ENCODE peak calls at places on chromosome 12, in nine cellular contexts. N, H, S, C, K, F, W, E and V are unnamed samples.
A peak's percentile ranks its signal among the peaks of the same experiment; 100 is the strongest.

GRCh38 chr12:72491399-72491798 is 219.2 kb downstream of the TRHDE start:
- DNase-seq in C (no peak), K (peak; percentile 66), S (no peak), E (no peak), H (no peak), F (no peak), W (no peak), N (no peak), V (no peak)

GRCh38 chr12:100061814-100062213 is 77.1 kb upstream of the ANKS1B start:
- DNase-seq in E (no peak), C (no peak), S (no peak), N (no peak), W (no peak), F (no peak), H (no peak), K (peak; percentile 24), V (no peak)

GRCh38 chr12:34625116-34625515 is 602.8 kb downstream of the ALG10 start:
- DNase-seq in C (no peak), H (no peak), W (no peak), E (no peak), K (no peak), S (no peak), N (no peak), F (no peak), V (no peak)

GRCh38 chr12:85310025-85310424 is 30.0 kb downstream of the ALX1 start:
- DNase-seq in E (no peak), N (no peak), C (no peak), F (no peak), K (no peak), H (no peak), W (no peak), S (no peak), V (no peak)

GRCh38 chr12:24960222-24960855 is 11.4 kb upstream of the BCAT1 start:
- DNase-seq in F (no peak), W (no peak), E (peak; percentile 56), N (peak; percentile 15), C (peak; percentile 29), K (peak; percentile 72), H (peak; percentile 59), S (no peak), V (peak; percentile 20)

GRCh38 chr12:6767301-6767591 is 1.1 kb downstream of the PTMS start:
- DNase-seq in F (no peak), N (no peak), S (no peak), K (no peak), H (no peak), W (no peak), E (no peak), C (no peak), V (no peak)

GRCh38 chr12:58728397-58728796 is 191.9 kb downstream of the LRIG3 start:
- DNase-seq in W (no peak), N (no peak), E (no peak), K (peak; percentile 41), F (no peak), H (no peak), S (no peak), C (no peak), V (no peak)

GRCh38 chr12:131007031-131007793 is 53.5 kb downstream of the ADGRD1 start:
- DNase-seq in W (peak; percentile 41), S (no peak), E (no peak), F (no peak), H (peak; percentile 28), K (no peak), N (no peak), C (no peak), V (peak; percentile 33)

GRCh38 chr12:30692470-30692869 is 3.2 kb downstream of the IPO8 start:
- DNase-seq in C (no peak), S (no peak), W (no peak), F (no peak), N (no peak), H (no peak), E (no peak), K (peak; percentile 18), V (no peak)

GRCh38 chr12:117911347-117911746 is 57.4 kb downstream of the KSR2 start:
- DNase-seq in N (no peak), S (no peak), C (no peak), K (no peak), H (no peak), E (no peak), W (no peak), F (no peak), V (no peak)

GRCh38 chr12:57965766-57966165 is 24.4 kb downstream of the ATP23 start:
- DNase-seq in H (no peak), E (no peak), K (no peak), N (no peak), F (no peak), W (no peak), S (no peak), C (no peak), V (no peak)

GRCh38 chr12:6735448-6736191 is 11.8 kb downstream of the COPS7A start:
- DNase-seq in W (peak; percentile 77), K (peak; percentile 58), E (no peak), S (no peak), C (peak; percentile 52), F (peak; percentile 83), N (peak; percentile 68), H (peak; percentile 82), V (peak; percentile 69)

GRCh38 chr12:107086314-107086713 is 7.0 kb downstream of the CRY1 start:
- DNase-seq in S (no peak), C (no peak), H (no peak), K (no peak), F (no peak), W (no peak), N (no peak), E (no peak), V (no peak)

GRCh38 chr12:25155031-25155576 is 39.9 kb downstream of the DNAI7 start:
- DNase-seq in S (no peak), E (peak; percentile 57), F (no peak), W (no peak), H (no peak), C (peak; percentile 8), N (peak; percentile 36), K (peak; percentile 87), V (no peak)

DNA sequence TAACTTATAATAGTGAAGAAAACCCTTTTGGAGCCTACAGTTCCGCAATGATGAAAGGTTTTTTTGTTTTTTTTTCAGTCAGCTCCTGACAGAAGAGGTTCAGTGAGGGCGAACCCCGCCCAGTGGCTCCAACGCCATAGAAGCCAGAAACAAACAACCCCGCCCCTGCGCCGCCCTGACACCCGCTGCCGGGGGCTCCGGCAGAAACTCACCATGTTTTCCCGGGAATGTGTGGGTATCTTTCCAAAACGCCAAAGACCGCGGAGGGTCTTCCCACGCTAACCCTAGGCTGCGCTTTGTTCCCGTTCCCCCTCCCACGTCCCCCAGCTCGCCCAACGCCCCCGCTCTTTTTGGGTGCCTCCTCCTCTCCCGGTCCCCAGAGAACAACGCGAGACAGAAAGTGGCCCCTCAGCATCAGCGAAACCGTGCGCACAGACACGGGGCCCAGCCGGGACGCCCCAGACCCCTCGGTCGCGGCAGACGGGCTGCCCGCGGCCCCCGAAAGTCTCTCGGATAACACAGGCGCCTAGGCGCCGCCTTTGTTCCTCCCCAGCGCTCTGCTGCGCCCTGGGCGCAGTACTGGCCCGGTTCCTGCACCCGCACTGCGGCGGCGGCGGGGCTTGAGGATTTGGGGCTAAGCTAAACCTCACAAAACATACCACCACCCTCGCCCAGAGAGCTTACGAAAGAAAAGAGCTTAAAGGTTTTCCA is 520 bp downstream of the TUBA1A start:
- DNase-seq in E (no peak), H (peak; percentile 86), K (peak; percentile 42), W (peak; percentile 67), F (peak; percentile 87), C (peak; percentile 62), N (peak; percentile 64), S (no peak), V (peak; percentile 83)
- TF ChIP-seq POLR2A in E (no peak), H (no peak), K (no peak), W (no peak), F (peak; percentile 42), C (no peak), N (no peak), S (no peak), V (no peak)

DNA sequence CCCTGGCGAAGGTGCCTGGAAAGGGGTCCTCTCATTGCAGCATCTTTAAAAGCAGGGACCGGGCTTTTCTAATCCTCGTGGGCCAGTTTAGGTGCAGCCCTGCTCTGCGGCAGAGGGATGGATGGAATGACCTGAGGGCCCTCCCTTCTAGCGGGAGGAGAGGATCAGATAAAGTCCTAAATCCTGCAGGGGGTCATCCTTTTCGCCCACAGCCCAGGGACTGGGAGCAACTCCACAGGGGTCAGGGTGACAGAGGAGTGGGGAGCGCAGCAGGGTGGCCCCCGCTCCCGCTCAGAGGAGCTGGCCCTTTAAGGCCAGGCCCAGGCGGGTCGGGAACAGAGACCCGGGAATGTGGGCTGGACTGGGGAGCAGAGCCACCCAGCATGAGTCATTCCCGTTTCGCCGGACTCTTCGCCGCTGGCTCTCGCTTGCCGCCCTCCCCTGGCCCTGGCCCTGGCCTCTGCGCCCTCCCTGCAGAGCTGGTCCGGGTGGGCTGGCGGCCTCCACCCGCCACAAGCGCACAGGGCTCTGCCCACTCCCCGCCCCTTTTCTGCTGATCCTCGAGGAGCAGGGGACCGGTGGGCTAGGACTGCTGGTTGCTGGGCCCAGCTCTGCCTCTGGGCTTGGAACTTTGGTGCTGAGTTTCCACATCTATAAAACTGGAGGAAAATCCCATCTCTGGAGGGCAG is 92.9 kb downstream of the NINJ2 start:
- DNase-seq in K (peak; percentile 82), H (peak; percentile 75), W (peak; percentile 77), F (peak; percentile 53), S (no peak), C (peak; percentile 68), E (no peak), N (peak; percentile 98), V (peak; percentile 85)
- TF ChIP-seq POLR2A in K (no peak), H (no peak), W (no peak), F (no peak), S (no peak), C (no peak), E (no peak), N (peak; percentile 53), V (peak; percentile 79)

GRCh38 chr12:95003921-95004272 is 400 bp upstream of the NDUFA12 start:
- DNase-seq in C (no peak), H (no peak), E (no peak), F (no peak), S (no peak), N (no peak), W (no peak), K (no peak), V (no peak)

GRCh38 chr12:95006206-95006605 is 2.7 kb upstream of the NDUFA12 start:
- DNase-seq in N (no peak), C (no peak), H (no peak), F (no peak), E (no peak), S (no peak), K (no peak), W (no peak), V (no peak)

GRCh38 chr12:95004610-95005009 is 1.1 kb upstream of the NDUFA12 start:
- DNase-seq in F (no peak), H (no peak), E (no peak), W (no peak), S (no peak), C (no peak), N (no peak), K (peak; percentile 24), V (no peak)

GRCh38 chr12:95002754-95003153 is 743 bp downstream of the NDUFA12 start:
- DNase-seq in N (no peak), C (no peak), F (no peak), S (no peak), W (no peak), K (no peak), H (no peak), E (no peak), V (no peak)

GRCh38 chr12:95003213-95003920 is at the start of gene NDUFA12:
- DNase-seq in E (peak; percentile 91), W (peak; percentile 96), H (peak; percentile 97), S (peak; percentile 57), C (peak; percentile 97), N (peak; percentile 87), K (peak; percentile 96), F (peak; percentile 90), V (peak; percentile 95)
- TF ChIP-seq POLR2A in E (peak; percentile 95), W (no peak), H (no peak), S (peak; percentile 48), C (peak; percentile 97), N (peak; percentile 95), K (peak; percentile 81), F (no peak), V (peak; percentile 88)

GRCh38 chr12:4355843-4356327 is 23.6 kb downstream of the FGF23 start:
- DNase-seq in H (peak; percentile 74), N (no peak), K (peak; percentile 8), E (no peak), S (no peak), W (no peak), C (peak; percentile 60), F (no peak), V (peak; percentile 24)
- TF ChIP-seq POLR2A in H (no peak), N (no peak), K (no peak), E (peak; percentile 14), S (no peak), W (no peak), C (no peak), F (no peak), V (no peak)